ENCODE peak calls at places on chromosomes 16 and 17, in ten cellular contexts. R is posterior cingulate gyrus, M is GM12865, J is SK-N-DZ, V is thoracic aorta, D is H9, K is NCI-H2171 treated with DMSO at 0.1 percent for 48 hours, B is type B pancreatic cell, N is midbrain, F is left colon. O is an unnamed sample.

GRCh38 chr16:57534881-57535658 is 1.3 kb downstream of the CCDC102A start:
- DNase-seq in J (no peak), F (no peak), N (no peak), D (peak), V (no peak), M (no peak), R (no peak), K (no peak), B (peak), O (no peak)

GRCh38 chr17:82497483-82498405 is 21.8 kb upstream of the FOXK2 start:
- DNase-seq in R (no peak), K (peak), F (peak), V (no peak), D (no peak), M (peak), J (no peak), N (no peak), B (no peak), O (peak)

GRCh38 chr17:58289869-58290268 is 9.1 kb upstream of the MPO start:
- DNase-seq in D (no peak), K (peak), F (no peak), V (no peak), N (no peak), B (peak), J (no peak), R (no peak), M (no peak), O (no peak)

GRCh38 chr17:6914711-6915110 is 81.1 kb upstream of the ALOX12 start:
- DNase-seq in K (no peak), N (no peak), B (no peak), J (no peak), F (no peak), R (no peak), M (no peak), D (no peak), V (no peak), O (no peak)

GRCh38 chr17:4488989-4489595 is 9.6 kb upstream of the SPNS2 start:
- DNase-seq in V (no peak), F (no peak), N (no peak), M (no peak), J (no peak), R (no peak), K (peak), D (no peak), B (no peak), O (no peak)

GRCh38 chr16:27792486-27793275 is 242.7 kb downstream of the KATNIP start:
- DNase-seq in B (no peak), J (no peak), V (no peak), R (no peak), K (no peak), D (no peak), M (no peak), N (no peak), F (no peak), O (no peak)

GRCh38 chr17:55783684-55784245 is 32.9 kb downstream of the PCTP start:
- DNase-seq in J (no peak), K (no peak), N (no peak), D (peak), V (no peak), F (peak), M (no peak), B (no peak), R (no peak), O (no peak)

GRCh38 chr16:86302710-86303109 is 207.6 kb upstream of the FOXF1 start:
- DNase-seq in F (no peak), B (no peak), D (no peak), N (no peak), R (no peak), V (no peak), M (no peak), J (no peak), K (no peak), O (no peak)

GRCh38 chr17:61284174-61284573 is 115.5 kb upstream of the TBX2 start:
- DNase-seq in D (no peak), K (no peak), F (no peak), N (no peak), J (no peak), V (no peak), B (no peak), R (no peak), M (no peak), O (no peak)

GRCh38 chr17:44362964-44363612 is 565 bp downstream of the FAM171A2 start:
- DNase-seq in K (no peak), B (no peak), D (no peak), J (no peak), F (no peak), M (no peak), N (no peak), V (no peak), R (no peak), O (peak)

O was measured in retina.